ENCODE peak calls at places on chromosome 12, in five cellular contexts. One of them, this sample, is unnamed.

GRCh38 chr12:117497407-117497806 is 136.0 kb upstream of the NOS1 start:
- DNase-seq in HepG2: no peak
- DNase-seq in IMR-90: no peak
- DNase-seq in K562: no peak
- DNase-seq in GM12878: no peak
- DNase-seq in this sample: no peak

GRCh38 chr12:58967551-58967950 is 47.2 kb upstream of the LRIG3 start:
- DNase-seq in HepG2: no peak
- DNase-seq in IMR-90: peak
- DNase-seq in K562: no peak
- DNase-seq in GM12878: no peak
- DNase-seq in this sample: no peak

GRCh38 chr12:75889214-75889613 is 142.4 kb downstream of the PHLDA1 start:
- DNase-seq in HepG2: no peak
- DNase-seq in IMR-90: no peak
- DNase-seq in K562: no peak
- DNase-seq in GM12878: no peak
- DNase-seq in this sample: no peak

GRCh38 chr12:75101805-75102204 is 107.8 kb downstream of the KCNC2 start:
- DNase-seq in HepG2: no peak
- DNase-seq in IMR-90: no peak
- DNase-seq in K562: no peak
- DNase-seq in GM12878: no peak
- DNase-seq in this sample: no peak

GRCh38 chr12:12723681-12724420 is 6.7 kb downstream of the CDKN1B start:
- DNase-seq in HepG2: no peak
- DNase-seq in IMR-90: peak
- DNase-seq in K562: peak
- DNase-seq in GM12878: no peak
- DNase-seq in this sample: peak

GRCh38 chr12:63308701-63309100 is 157.7 kb upstream of the AVPR1A start:
- DNase-seq in HepG2: no peak
- DNase-seq in IMR-90: no peak
- DNase-seq in K562: no peak
- DNase-seq in GM12878: no peak
- DNase-seq in this sample: no peak

GRCh38 chr12:28933176-28933575 is 215.9 kb upstream of the FAR2 start:
- DNase-seq in HepG2: no peak
- DNase-seq in IMR-90: no peak
- DNase-seq in K562: no peak
- DNase-seq in GM12878: no peak
- DNase-seq in this sample: no peak

GRCh38 chr12:131864469-131864868 is 30.0 kb upstream of the ULK1 start:
- DNase-seq in HepG2: no peak
- DNase-seq in IMR-90: no peak
- DNase-seq in K562: no peak
- DNase-seq in GM12878: no peak
- DNase-seq in this sample: no peak

GRCh38 chr12:106433055-106433454 is 75.5 kb downstream of the POLR3B start:
- DNase-seq in HepG2: no peak
- DNase-seq in IMR-90: no peak
- DNase-seq in K562: no peak
- DNase-seq in GM12878: no peak
- DNase-seq in this sample: no peak

GRCh38 chr12:71393625-71394024 is 46.0 kb upstream of the LGR5 start:
- DNase-seq in HepG2: no peak
- DNase-seq in IMR-90: no peak
- DNase-seq in K562: no peak
- DNase-seq in GM12878: no peak
- DNase-seq in this sample: no peak

GRCh38 chr12:359091-359490 is 30.0 kb downstream of the KDM5A start:
- DNase-seq in HepG2: no peak
- DNase-seq in IMR-90: no peak
- DNase-seq in K562: no peak
- DNase-seq in GM12878: no peak
- DNase-seq in this sample: peak

GRCh38 chr12:990649-991349 is at the start of gene ERC1:
- DNase-seq in HepG2: peak
- DNase-seq in IMR-90: peak
- DNase-seq in K562: peak
- DNase-seq in GM12878: no peak
- DNase-seq in this sample: peak

GRCh38 chr12:1517007-1517406 is 77.4 kb downstream of the FBXL14 start:
- DNase-seq in HepG2: peak
- DNase-seq in IMR-90: peak
- DNase-seq in K562: no peak
- DNase-seq in GM12878: no peak
- DNase-seq in this sample: no peak

GRCh38 chr12:53972152-53972702 is 699 bp upstream of the HOXC11 start:
- DNase-seq in HepG2: no peak
- DNase-seq in IMR-90: no peak
- DNase-seq in K562: no peak
- DNase-seq in GM12878: no peak
- DNase-seq in this sample: no peak

GRCh38 chr12:132489078-132489601 is 811 bp upstream of the FBRSL1 start:
- DNase-seq in HepG2: no peak
- DNase-seq in IMR-90: no peak
- DNase-seq in K562: peak
- DNase-seq in GM12878: no peak
- DNase-seq in this sample: no peak

GRCh38 chr12:15829949-15830348 is 40.8 kb upstream of the EPS8 start:
- DNase-seq in HepG2: no peak
- DNase-seq in IMR-90: peak
- DNase-seq in K562: no peak
- DNase-seq in GM12878: no peak
- DNase-seq in this sample: no peak

GRCh38 chr12:123076604-123077297 is 74.1 kb downstream of the PITPNM2 start:
- DNase-seq in HepG2: no peak
- DNase-seq in IMR-90: no peak
- DNase-seq in K562: no peak
- DNase-seq in GM12878: no peak
- DNase-seq in this sample: no peak

GRCh38 chr12:11763760-11764520 is 114.5 kb downstream of the ETV6 start:
- DNase-seq in HepG2: peak
- DNase-seq in IMR-90: peak
- DNase-seq in K562: no peak
- DNase-seq in GM12878: no peak
- DNase-seq in this sample: no peak

GRCh38 chr12:115129727-115130126 is 445.8 kb upstream of the TBX3 start:
- DNase-seq in HepG2: peak
- DNase-seq in IMR-90: no peak
- DNase-seq in K562: no peak
- DNase-seq in GM12878: no peak
- DNase-seq in this sample: no peak

GRCh38 chr12:125161712-125162023 is 96.4 kb downstream of the AACS start:
- DNase-seq in HepG2: no peak
- DNase-seq in IMR-90: no peak
- DNase-seq in K562: no peak
- DNase-seq in GM12878: no peak
- DNase-seq in this sample: no peak

GRCh38 chr12:93015970-93016751 is 87.1 kb upstream of the EEA1 start:
- DNase-seq in HepG2: peak
- DNase-seq in IMR-90: peak
- DNase-seq in K562: no peak
- DNase-seq in GM12878: no peak
- DNase-seq in this sample: no peak

GRCh38 chr12:41604830-41605229 is 416.7 kb downstream of the PDZRN4 start:
- DNase-seq in HepG2: no peak
- DNase-seq in IMR-90: no peak
- DNase-seq in K562: no peak
- DNase-seq in GM12878: no peak
- DNase-seq in this sample: no peak

GRCh38 chr12:88793091-88793490 is 212.8 kb upstream of the KITLG start:
- DNase-seq in HepG2: no peak
- DNase-seq in IMR-90: peak
- DNase-seq in K562: no peak
- DNase-seq in GM12878: no peak
- DNase-seq in this sample: no peak

GRCh38 chr12:116381744-116382455 is 104.4 kb upstream of the MED13L start:
- DNase-seq in HepG2: no peak
- DNase-seq in IMR-90: peak
- DNase-seq in K562: no peak
- DNase-seq in GM12878: no peak
- DNase-seq in this sample: peak

GRCh38 chr12:1680804-1681492 is 9.9 kb upstream of the ADIPOR2 start:
- DNase-seq in HepG2: no peak
- DNase-seq in IMR-90: no peak
- DNase-seq in K562: no peak
- DNase-seq in GM12878: no peak
- DNase-seq in this sample: no peak

GRCh38 chr12:3421599-3421998 is 69.4 kb upstream of the PRMT8 start:
- DNase-seq in HepG2: no peak
- DNase-seq in IMR-90: no peak
- DNase-seq in K562: no peak
- DNase-seq in GM12878: no peak
- DNase-seq in this sample: no peak

GRCh38 chr12:20370001-20370381 is 1.7 kb downstream of the PDE3A start:
- DNase-seq in HepG2: no peak
- DNase-seq in IMR-90: no peak
- DNase-seq in K562: no peak
- DNase-seq in GM12878: no peak
- DNase-seq in this sample: peak

GRCh38 chr12:128853321-128854197 is at the start of gene GLT1D1:
- DNase-seq in HepG2: no peak
- DNase-seq in IMR-90: no peak
- DNase-seq in K562: no peak
- DNase-seq in GM12878: no peak
- DNase-seq in this sample: no peak

GRCh38 chr12:2395352-2395977 is 342.7 kb downstream of the CACNA1C start:
- DNase-seq in HepG2: peak
- DNase-seq in IMR-90: peak
- DNase-seq in K562: peak
- DNase-seq in GM12878: no peak
- DNase-seq in this sample: peak

GRCh38 chr12:97140355-97140754 is 233.3 kb downstream of the NEDD1 start:
- DNase-seq in HepG2: no peak
- DNase-seq in IMR-90: no peak
- DNase-seq in K562: no peak
- DNase-seq in GM12878: peak
- DNase-seq in this sample: no peak

GRCh38 chr12:83092101-83092500 is 405.4 kb downstream of the TMTC2 start:
- DNase-seq in HepG2: no peak
- DNase-seq in IMR-90: no peak
- DNase-seq in K562: no peak
- DNase-seq in GM12878: no peak
- DNase-seq in this sample: no peak

GRCh38 chr12:2244013-2244861 is 191.4 kb downstream of the CACNA1C start:
- DNase-seq in HepG2: peak
- DNase-seq in IMR-90: peak
- DNase-seq in K562: no peak
- DNase-seq in GM12878: no peak
- DNase-seq in this sample: no peak

DNA sequence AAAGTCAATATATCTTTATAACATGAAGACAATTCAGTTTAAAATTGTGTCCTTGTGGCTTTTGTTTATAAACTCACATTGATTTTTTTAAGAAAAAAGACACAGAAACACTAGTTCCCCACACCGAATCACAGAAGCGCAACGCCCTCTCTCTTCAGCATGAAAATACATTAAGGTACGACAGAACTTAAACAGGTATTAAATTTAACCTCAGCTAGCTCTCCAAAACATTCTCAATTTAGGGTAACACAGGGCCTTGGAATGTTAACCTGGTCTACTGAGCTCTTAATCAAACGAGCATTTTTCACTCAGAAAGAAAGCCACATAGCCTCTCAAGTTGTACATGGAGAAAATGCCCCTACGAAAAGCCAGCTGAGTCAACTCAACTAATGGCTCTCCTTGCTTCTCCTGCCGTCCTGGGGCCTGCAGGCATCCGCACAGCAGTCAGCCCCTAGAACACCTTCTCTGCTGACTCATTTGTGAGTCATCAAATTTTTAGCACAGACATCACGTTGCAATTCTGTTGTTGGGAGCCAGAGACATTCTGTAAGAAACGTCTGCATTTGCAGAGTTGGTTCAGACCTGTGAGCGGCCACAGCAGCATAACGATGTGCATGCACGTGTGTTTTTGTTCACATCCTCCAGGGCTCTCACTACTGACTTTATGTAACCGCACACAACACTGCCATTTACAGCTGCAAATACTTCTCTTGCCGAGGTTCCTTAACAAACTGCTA is 141.6 kb downstream of the ITPR2 start:
- DNase-seq in HepG2: peak
- DNase-seq in IMR-90: peak
- DNase-seq in K562: peak
- DNase-seq in GM12878: no peak
- DNase-seq in this sample: peak
- TF ChIP-seq BHLHE40 in HepG2: no peak
- TF ChIP-seq BHLHE40 in IMR-90: peak
- TF ChIP-seq BHLHE40 in K562: peak
- TF ChIP-seq BHLHE40 in GM12878: no peak
- TF ChIP-seq BHLHE40 in this sample: no peak

GRCh38 chr12:94140556-94140955 is 7.8 kb upstream of the PLXNC1 start:
- DNase-seq in HepG2: peak
- DNase-seq in IMR-90: peak
- DNase-seq in K562: peak
- DNase-seq in GM12878: no peak
- DNase-seq in this sample: no peak
- TF ChIP-seq SMC3 in HepG2: peak
- TF ChIP-seq SMC3 in IMR-90: peak
- TF ChIP-seq SMC3 in K562: peak
- TF ChIP-seq SMC3 in GM12878: peak
- TF ChIP-seq SMC3 in this sample: peak

GRCh38 chr12:5251092-5251491 is 180.8 kb upstream of the NTF3 start:
- DNase-seq in HepG2: no peak
- DNase-seq in IMR-90: no peak
- DNase-seq in K562: no peak
- DNase-seq in GM12878: no peak
- DNase-seq in this sample: no peak
- TF ChIP-seq BHLHE40 in HepG2: no peak
- TF ChIP-seq BHLHE40 in IMR-90: no peak
- TF ChIP-seq BHLHE40 in K562: no peak
- TF ChIP-seq BHLHE40 in GM12878: no peak
- TF ChIP-seq BHLHE40 in this sample: no peak

DNA sequence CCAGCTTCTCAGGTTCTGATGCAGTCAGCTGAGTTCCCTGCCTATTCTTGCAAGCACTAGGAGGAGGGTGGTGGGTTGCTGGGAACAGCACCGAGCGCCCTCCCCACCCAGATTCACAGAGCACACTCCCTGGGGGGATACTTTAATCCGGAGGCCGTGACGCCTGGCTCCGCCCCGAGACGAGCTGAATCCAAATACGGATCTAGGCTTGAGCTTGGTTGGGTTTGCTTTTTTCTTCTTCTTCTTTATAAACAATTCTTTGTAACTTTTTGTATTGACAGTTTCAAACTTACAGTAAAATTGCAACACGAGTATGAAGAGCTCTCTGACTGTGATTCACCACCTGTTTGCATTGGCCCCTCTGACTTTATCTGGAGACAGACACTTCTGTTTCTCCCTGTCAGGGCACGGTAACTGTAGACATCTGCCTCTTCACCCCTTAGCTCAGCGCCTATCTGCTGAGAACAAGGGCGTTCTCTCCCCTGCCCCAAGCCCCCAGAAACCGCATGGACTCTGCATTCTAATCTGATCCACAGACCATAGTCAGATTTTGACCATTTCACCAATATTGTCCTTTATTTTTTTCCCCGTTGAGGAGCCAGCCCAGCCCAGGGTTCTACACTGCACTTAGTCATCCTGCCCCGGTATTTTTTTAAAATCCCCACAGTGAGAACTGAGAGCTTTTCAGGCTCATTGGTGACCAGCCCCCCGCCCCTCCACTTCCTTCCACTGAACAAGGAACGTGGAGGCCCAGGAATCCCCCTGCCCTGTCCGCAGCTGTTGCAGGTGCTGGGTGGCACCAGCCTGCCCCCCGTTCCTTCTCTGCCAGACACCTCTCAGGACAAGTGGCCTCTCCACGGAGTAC is 11.5 kb downstream of the RHOF start:
- DNase-seq in HepG2: peak
- DNase-seq in IMR-90: peak
- DNase-seq in K562: peak
- DNase-seq in GM12878: no peak
- DNase-seq in this sample: no peak
- TF ChIP-seq SMC3 in HepG2: no peak
- TF ChIP-seq SMC3 in IMR-90: no peak
- TF ChIP-seq SMC3 in K562: no peak
- TF ChIP-seq SMC3 in GM12878: no peak
- TF ChIP-seq SMC3 in this sample: no peak